ENCODE peak calls at places on chromosomes 7 and 10, in four cellular contexts. Y is naive thymus-derived CD4-positive, alpha-beta T cell; X is psoas muscle; V is heart left ventricle. D is an unnamed sample.

GRCh38 chr7:148856035-148856881 is 27.8 kb downstream of the EZH2 start:
- DNase-seq in X (no peak), Y (peak; percentile 66), V (no peak), D (peak; percentile 4)

GRCh38 chr7:103795787-103796186 is 193.7 kb downstream of the RELN start:
- DNase-seq in Y (no peak), V (no peak), X (no peak), D (no peak)

GRCh38 chr7:110587294-110587693 is 503.6 kb upstream of the LRRN3 start:
- DNase-seq in V (no peak), X (no peak), Y (no peak), D (no peak)

GRCh38 chr10:24908793-24909423 is 43.5 kb downstream of the PRTFDC1 start:
- DNase-seq in Y (no peak), X (no peak), V (no peak), D (no peak)

GRCh38 chr7:73557397-73558257 is at the start of gene BCL7B:
- DNase-seq in X (peak; percentile 88), Y (peak; percentile 82), V (peak; percentile 77), D (peak; percentile 72)

GRCh38 chr10:36538945-36539586 is 586.3 kb upstream of the ANKRD30A start:
- DNase-seq in X (no peak), V (no peak), Y (no peak), D (no peak)

GRCh38 chr7:135712182-135712782 is 15.7 kb downstream of the SLC13A4 start:
- DNase-seq in V (no peak), X (no peak), Y (no peak), D (no peak)

GRCh38 chr10:79182763-79183467 is 114.1 kb downstream of the ZMIZ1 start:
- DNase-seq in X (no peak), Y (no peak), V (peak; percentile 68), D (no peak)

GRCh38 chr7:28835800-28836199 is 122.3 kb downstream of the TRIL start:
- DNase-seq in X (no peak), Y (no peak), V (no peak), D (no peak)

GRCh38 chr7:95687759-95688343 is 84.5 kb upstream of the DYNC1I1 start:
- DNase-seq in X (no peak), V (no peak), Y (no peak), D (no peak)

GRCh38 chr7:66047426-66047825 is 28.2 kb upstream of the ASL start:
- DNase-seq in V (no peak), X (no peak), Y (no peak), D (no peak)

GRCh38 chr7:30596721-30597120 is 2.0 kb downstream of the GARS1 start:
- DNase-seq in V (no peak), Y (no peak), X (no peak), D (no peak)

GRCh38 chr7:13850185-13850752 is 139.2 kb downstream of the ETV1 start:
- DNase-seq in Y (no peak), V (no peak), X (no peak), D (no peak)

GRCh38 chr7:147305827-147306226 is 1189.2 kb downstream of the CNTNAP2 start:
- DNase-seq in X (no peak), Y (no peak), V (no peak), D (no peak)

GRCh38 chr7:28435732-28436378 is 23.5 kb downstream of the CREB5 start:
- DNase-seq in Y (no peak), X (no peak), V (no peak), D (no peak)

GRCh38 chr7:131015131-131015954 is 281.3 kb upstream of the KLF14 start:
- DNase-seq in V (no peak), Y (no peak), X (no peak), D (no peak)

GRCh38 chr7:150958071-150958552 is 20.0 kb downstream of the KCNH2 start:
- DNase-seq in X (no peak), Y (no peak), V (no peak), D (no peak)

GRCh38 chr10:31977440-31978157 is 49.0 kb upstream of the ARHGAP12 start:
- DNase-seq in V (no peak), Y (no peak), X (no peak), D (no peak)

GRCh38 chr10:13340626-13341370 is 7.3 kb downstream of the SEPHS1 start:
- DNase-seq in V (no peak), X (no peak), Y (no peak), D (no peak)

GRCh38 chr10:117631276-117632151 is 89.0 kb downstream of the EMX2 start:
- DNase-seq in X (peak; percentile 91), Y (no peak), V (peak; percentile 48), D (peak; percentile 46)

GRCh38 chr7:40502359-40502758 is 367.6 kb downstream of the SUGCT start:
- DNase-seq in V (no peak), X (no peak), Y (no peak), D (no peak)

GRCh38 chr7:81402227-81402626 is 367.6 kb downstream of the HGF start:
- DNase-seq in X (no peak), V (no peak), Y (no peak), D (no peak)

GRCh38 chr7:112202819-112203218 is 3.4 kb downstream of the DOCK4 start:
- DNase-seq in X (peak; percentile 57), Y (peak; percentile 30), V (peak; percentile 49), D (no peak)

GRCh38 chr7:33411000-33411399 is 281.6 kb downstream of the BBS9 start:
- DNase-seq in V (no peak), X (no peak), Y (no peak), D (no peak)

GRCh38 chr10:70923696-70924095 is 35.3 kb upstream of the PCBD1 start:
- DNase-seq in V (no peak), Y (no peak), X (no peak), D (no peak)

GRCh38 chr10:102988404-102989314 is 70.6 kb downstream of the CNNM2 start:
- DNase-seq in X (no peak), V (no peak), Y (no peak), D (no peak)

GRCh38 chr7:144384555-144385245 is 18.8 kb downstream of the NOBOX start:
- DNase-seq in Y (no peak), V (no peak), X (no peak), D (no peak)

GRCh38 chr7:76191783-76192240 is 9.9 kb upstream of the SRRM3 start:
- DNase-seq in X (no peak), V (no peak), Y (no peak), D (no peak)

GRCh38 chr10:124117879-124118278 is 24.5 kb upstream of the CHST15 start:
- DNase-seq in Y (no peak), V (no peak), X (no peak), D (no peak)

GRCh38 chr10:99917963-99918825 is 91.6 kb downstream of the DNMBP start:
- DNase-seq in V (peak; percentile 34), Y (no peak), X (no peak), D (no peak)

GRCh38 chr10:90935581-90936292 is 14.8 kb upstream of the ANKRD1 start:
- DNase-seq in Y (no peak), V (peak; percentile 56), X (no peak), D (no peak)

GRCh38 chr7:47577351-47577919 is 4.5 kb downstream of the TNS3 start:
- DNase-seq in V (peak; percentile 60), X (no peak), Y (no peak), D (no peak)
- H3K4me1 ChIP-seq in V (peaks cover 72% of the 10 kb centered on the region), X (peaks cover 23% of the 10 kb centered on the region), Y (no peaks in the 10 kb centered on the region), D (peaks cover 23% of the 10 kb centered on the region)

GRCh38 chr7:27099839-27100225 is 2.7 kb downstream of the HOXA2 start:
- DNase-seq in V (no peak), X (no peak), Y (no peak), D (no peak)

GRCh38 chr7:27098493-27099223 is 2.9 kb upstream of the HOXA1 start:
- DNase-seq in V (no peak), Y (no peak), X (peak; percentile 65), D (no peak)

GRCh38 chr7:27100601-27101187 is 1.8 kb downstream of the HOXA2 start:
- DNase-seq in X (no peak), Y (no peak), V (no peak), D (no peak)

GRCh38 chr7:27097686-27098492 is 2.1 kb upstream of the HOXA1 start:
- DNase-seq in V (no peak), Y (no peak), X (peak; percentile 46), D (no peak)

DNA sequence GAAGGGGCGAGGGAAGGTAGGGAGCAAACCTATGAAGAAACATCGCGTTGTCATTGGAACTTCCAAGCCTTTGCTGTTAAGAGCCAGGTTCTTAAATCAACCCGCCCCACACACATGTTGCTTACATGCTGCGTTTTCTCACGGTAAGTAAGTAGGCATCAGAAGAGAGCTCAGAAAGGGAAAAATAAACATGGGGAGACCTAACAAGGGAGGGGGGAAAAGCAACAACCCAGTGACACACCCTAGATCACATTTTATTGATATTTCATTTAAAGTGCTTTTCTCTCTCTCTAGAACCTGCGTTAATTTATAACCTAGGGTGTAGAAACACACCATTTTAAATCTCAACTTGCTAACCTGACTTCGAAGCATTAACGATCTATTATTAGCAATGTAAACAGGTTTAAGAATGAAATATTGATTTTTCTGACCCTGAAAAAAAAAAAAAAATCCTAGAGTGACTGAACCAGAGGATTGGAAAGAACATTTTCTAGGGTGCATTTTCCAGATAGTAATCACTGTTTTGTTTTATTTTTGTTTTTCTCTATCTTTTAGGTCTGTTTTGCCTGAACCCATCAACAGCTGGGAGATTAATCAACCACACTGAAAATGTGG is 3.2 kb downstream of the HOXA2 start:
- DNase-seq in V (no peak), X (no peak), Y (no peak), D (no peak)
- H3K27me3 ChIP-seq in V (peaks cover 100% of the 10 kb centered on the region), X (no peaks in the 10 kb centered on the region), Y (peaks cover 5% of the 10 kb centered on the region), D (no peaks in the 10 kb centered on the region)

DNA sequence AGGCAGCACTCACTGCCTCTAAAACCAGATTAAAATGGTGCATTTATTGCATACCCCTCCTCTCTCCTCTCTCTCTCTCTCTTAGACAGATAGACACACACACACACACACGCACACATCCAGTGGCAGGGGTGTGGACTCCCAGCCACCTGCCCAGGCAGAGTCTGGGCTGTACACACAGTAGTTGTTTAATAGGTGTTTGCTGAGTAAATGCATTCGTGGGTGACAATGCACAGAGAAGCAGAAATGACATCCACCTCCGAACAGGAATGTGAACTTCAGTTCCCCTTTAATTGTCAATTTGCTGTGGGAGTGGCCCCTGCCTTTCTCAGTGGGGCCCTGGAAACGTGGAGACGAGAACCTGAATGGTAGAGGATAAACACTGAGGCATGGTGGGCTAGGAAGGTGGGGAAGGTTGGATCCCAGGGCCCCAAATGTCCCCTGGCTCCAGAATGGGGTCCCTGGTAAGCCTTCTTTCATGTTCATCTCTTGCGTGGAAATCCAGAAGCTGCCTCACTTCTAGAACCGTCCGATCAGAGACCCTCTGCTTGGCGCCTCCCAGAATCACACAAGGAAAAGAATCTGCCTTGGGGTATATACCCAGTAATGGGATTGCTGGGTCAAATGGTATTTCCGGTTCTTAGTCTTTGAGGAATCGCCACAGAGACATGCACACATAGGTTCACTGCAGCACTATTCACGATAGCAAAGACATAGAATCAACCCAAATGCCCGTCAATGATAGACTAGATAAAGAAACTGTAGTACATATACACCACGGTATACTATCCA is 58.5 kb upstream of the ECHDC3 start:
- DNase-seq in X (no peak), Y (no peak), V (no peak), D (no peak)
- H3K4me1 ChIP-seq in X (no peaks in the 10 kb centered on the region), Y (peaks cover 26% of the 10 kb centered on the region), V (peaks cover 19% of the 10 kb centered on the region), D (peaks cover 15% of the 10 kb centered on the region)

DNA sequence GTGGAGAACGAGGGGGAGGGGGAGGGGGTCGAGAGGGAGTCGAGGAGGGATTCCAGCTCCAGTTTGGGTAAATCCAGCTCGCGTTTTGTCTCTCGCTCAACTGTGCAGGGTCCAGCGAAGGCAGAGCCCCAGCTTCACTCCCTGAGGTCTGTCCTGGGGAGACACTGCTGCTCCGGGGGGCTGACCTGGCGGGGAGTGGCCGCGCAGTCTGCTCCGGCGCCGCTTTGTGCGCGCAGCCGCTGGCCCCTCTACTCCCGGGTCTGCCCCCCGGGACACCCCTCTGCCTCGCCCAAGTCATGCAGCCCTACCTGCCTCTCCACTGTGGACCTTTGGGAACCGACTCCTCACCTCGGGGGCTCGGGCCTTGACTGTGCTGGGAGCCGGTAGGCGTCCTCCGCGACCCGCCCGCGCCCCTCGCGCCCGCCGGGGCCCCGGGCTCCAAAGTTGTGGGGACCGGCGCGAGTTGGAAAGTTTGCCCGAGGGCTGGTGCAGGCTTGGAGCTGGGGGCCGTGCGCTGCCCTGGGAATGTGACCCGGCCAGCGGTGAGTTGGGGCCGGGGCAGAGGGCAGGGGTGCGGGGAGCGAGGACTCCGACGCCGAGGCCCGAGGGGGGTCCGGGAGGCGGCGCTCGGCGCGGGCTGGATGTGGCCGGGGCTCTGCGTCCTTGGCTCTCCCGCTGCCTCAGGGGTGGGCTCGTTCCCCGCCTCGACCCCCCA is at the start of gene TET1:
- DNase-seq in X (peak; percentile 70), V (peak; percentile 43), Y (no peak), D (no peak)
- H3K27me3 ChIP-seq in X (peaks cover 24% of the 10 kb centered on the region), V (peaks cover 9% of the 10 kb centered on the region), Y (peaks cover 4% of the 10 kb centered on the region), D (no peaks in the 10 kb centered on the region)